ENCODE peak calls at places on chromosomes 13 and 19, in seven cellular contexts. F is fibroblast of mammary gland; W is fibroblast of pulmonary artery; T is mesendoderm; P is AG09319; R is GM03348; C is activated CD4-positive, alpha-beta memory T cell treated with anti-CD3 and anti-CD28 coated beads, Interleukin-2, amount 10 ng/mL, durations not matched to agents 7 days and 5 days. O is an unnamed sample.

GRCh38 chr13:113922412-113923118 is 51.3 kb downstream of the C13orf46 start:
- DNase-seq in F (no peak), T (no peak), W (no peak), R (no peak), P (no peak), C (no peak), O (no peak)

GRCh38 chr13:71492346-71492871 is 374.6 kb downstream of the DACH1 start:
- DNase-seq in C (no peak), F (no peak), P (no peak), T (no peak), R (no peak), W (no peak), O (no peak)

GRCh38 chr19:17777840-17778620 is 16.9 kb upstream of the B3GNT3 start:
- DNase-seq in R (peak; percentile 64), F (peak; percentile 47), W (peak; percentile 38), T (peak; percentile 92), C (peak; percentile 57), P (no peak), O (no peak)

GRCh38 chr13:97021241-97021640 is 27.0 kb upstream of the OXGR1 start:
- DNase-seq in W (no peak), T (no peak), F (no peak), R (no peak), P (no peak), C (no peak), O (no peak)

GRCh38 chr19:33947565-33947964 is 150.9 kb downstream of the KCTD15 start:
- DNase-seq in P (no peak), W (peak; percentile 1), R (no peak), T (no peak), F (no peak), C (no peak), O (no peak)

GRCh38 chr19:34254552-34255432 is at the start of gene GARRE1:
- DNase-seq in W (peak; percentile 56), P (no peak), R (peak; percentile 62), C (peak; percentile 37), F (no peak), T (peak; percentile 54), O (no peak)

GRCh38 chr19:43505186-43505456 is 575 bp upstream of the PHLDB3 start:
- DNase-seq in P (no peak), W (no peak), C (no peak), R (no peak), F (no peak), T (no peak), O (no peak)

GRCh38 chr19:13138171-13138915 is 11.8 kb downstream of the STX10 start:
- DNase-seq in R (no peak), P (no peak), T (no peak), C (no peak), F (no peak), W (no peak), O (no peak)

GRCh38 chr13:96822900-96823299 is 171.4 kb downstream of the OXGR1 start:
- DNase-seq in R (no peak), F (peak; percentile 49), T (peak; percentile 79), P (no peak), C (no peak), W (peak; percentile 35), O (peak; percentile 12)

GRCh38 chr13:59948686-59949085 is 215.0 kb downstream of the DIAPH3 start:
- DNase-seq in R (no peak), F (no peak), P (no peak), W (no peak), T (no peak), C (no peak), O (no peak)

GRCh38 chr19:42066075-42066754 is 3.8 kb downstream of the GRIK5 start:
- DNase-seq in R (peak; percentile 28), C (peak; percentile 45), P (no peak), F (peak; percentile 36), W (peak; percentile 10), T (peak; percentile 85), O (no peak)

GRCh38 chr13:97945792-97946419 is 7.6 kb upstream of the IPO5 start:
- DNase-seq in F (no peak), T (no peak), W (no peak), R (no peak), C (no peak), P (no peak), O (no peak)

GRCh38 chr19:6334490-6335285 is 1.3 kb upstream of the ACER1 start:
- DNase-seq in W (no peak), P (no peak), R (no peak), T (no peak), F (no peak), C (no peak), O (no peak)

GRCh38 chr13:107035778-107036177 is 467.8 kb upstream of the ARGLU1 start:
- DNase-seq in W (peak; percentile 21), T (no peak), P (no peak), C (no peak), F (no peak), R (no peak), O (peak; percentile 1)

GRCh38 chr13:27954406-27954851 is 14.7 kb downstream of the CDX2 start:
- DNase-seq in T (peak; percentile 68), R (no peak), C (no peak), W (peak; percentile 13), P (no peak), F (no peak), O (no peak)